ENCODE peak calls at places on chromosomes 3 and 15, in nine cellular contexts. L is iris pigment epithelial cell; A is H9; N is KG1; C is activated CD4-positive, alpha-beta T cell treated with anti-CD3 and anti-CD28 coated beads, Interleukin-2, amount 50 U/mL, for 4 hours; H is activated T-cell treated with anti-CD3 and anti-CD28 coated beads for 24 hours; Y is NCI-H2029; T is LoVo; M is GM04504. X is an unnamed sample.

GRCh38 chr3:71315431-71315830 is 268.1 kb downstream of the FOXP1 start:
- DNase-seq in L (no peak), A (no peak), N (no peak), C (no peak), H (no peak), Y (no peak), T (no peak), M (no peak), X (no peak)

GRCh38 chr3:65971281-65972252 is 67.2 kb downstream of the MAGI1 start:
- DNase-seq in L (no peak), A (no peak), N (no peak), C (no peak), H (no peak), Y (no peak), T (no peak), M (no peak), X (peak)

GRCh38 chr3:134322286-134322685 is 52.0 kb downstream of the AMOTL2 start:
- DNase-seq in L (no peak), A (no peak), N (no peak), C (no peak), H (no peak), Y (no peak), T (no peak), M (no peak), X (no peak)

GRCh38 chr15:68639926-68640600 is 61.3 kb downstream of the CORO2B start:
- DNase-seq in L (no peak), A (no peak), N (no peak), C (no peak), H (no peak), Y (no peak), T (no peak), M (no peak), X (no peak)

GRCh38 chr15:82739086-82739485 is 29.4 kb upstream of the AP3B2 start:
- DNase-seq in L (peak), A (no peak), N (no peak), C (no peak), H (no peak), Y (no peak), T (no peak), M (no peak), X (peak)

GRCh38 chr3:50474717-50475116 is 28.7 kb downstream of the CACNA2D2 start:
- DNase-seq in L (peak), A (no peak), N (no peak), C (no peak), H (no peak), Y (no peak), T (no peak), M (peak), X (peak)

GRCh38 chr15:88127477-88127799 is 129.1 kb downstream of the NTRK3 start:
- DNase-seq in L (no peak), A (no peak), N (no peak), C (no peak), H (no peak), Y (no peak), T (no peak), M (no peak), X (peak)

GRCh38 chr3:12222765-12223485 is 64.2 kb upstream of the TIMP4 start:
- DNase-seq in L (peak), A (no peak), N (no peak), C (no peak), H (no peak), Y (no peak), T (peak), M (peak), X (peak)

GRCh38 chr3:183449791-183450190 is 21.4 kb upstream of the MCF2L2 start:
- DNase-seq in L (peak), A (no peak), N (no peak), C (no peak), H (no peak), Y (no peak), T (no peak), M (no peak), X (peak)

GRCh38 chr15:100939786-100940185 is 20.6 kb downstream of the LRRK1 start:
- DNase-seq in L (no peak), A (no peak), N (no peak), C (no peak), H (no peak), Y (no peak), T (no peak), M (no peak), X (no peak)

GRCh38 chr15:28922712-28923012 is 36.9 kb downstream of the APBA2 start:
- DNase-seq in L (no peak), A (no peak), N (no peak), C (no peak), H (no peak), Y (no peak), T (no peak), M (no peak), X (no peak)

GRCh38 chr3:12822725-12823373 is 18.5 kb downstream of the RPL32 start:
- DNase-seq in L (peak), A (no peak), N (no peak), C (no peak), H (no peak), Y (no peak), T (no peak), M (no peak), X (no peak)

GRCh38 chr3:121992601-121993560 is 29.2 kb downstream of the ILDR1 start:
- DNase-seq in L (no peak), A (no peak), N (no peak), C (no peak), H (no peak), Y (no peak), T (no peak), M (no peak), X (no peak)

GRCh38 chr15:27707216-27707710 is 391.9 kb downstream of the OCA2 start:
- DNase-seq in L (no peak), A (no peak), N (no peak), C (no peak), H (no peak), Y (no peak), T (no peak), M (no peak), X (no peak)

GRCh38 chr15:68494573-68495105 is 62.7 kb upstream of the ITGA11 start:
- DNase-seq in L (no peak), A (no peak), N (no peak), C (no peak), H (no peak), Y (no peak), T (no peak), M (no peak), X (no peak)

GRCh38 chr3:53730565-53730964 is 115.7 kb downstream of the CHDH start:
- DNase-seq in L (peak), A (no peak), N (no peak), C (no peak), H (no peak), Y (peak), T (no peak), M (no peak), X (peak)

GRCh38 chr15:60751985-60752952 is 273.3 kb upstream of the ICE2 start:
- DNase-seq in L (peak), A (no peak), N (no peak), C (no peak), H (no peak), Y (no peak), T (no peak), M (no peak), X (peak)

GRCh38 chr3:187737401-187738088 is 7.7 kb downstream of the BCL6 start:
- DNase-seq in L (peak), A (peak), N (no peak), C (peak), H (peak), Y (no peak), T (peak), M (no peak), X (peak)

GRCh38 chr15:58077427-58077826 is 11.9 kb upstream of the ALDH1A2 start:
- DNase-seq in L (peak), A (no peak), N (no peak), C (no peak), H (no peak), Y (no peak), T (no peak), M (no peak), X (no peak)

GRCh38 chr15:42691770-42692169 is 45.2 kb downstream of the CDAN1 start:
- DNase-seq in L (no peak), A (no peak), N (no peak), C (no peak), H (no peak), Y (no peak), T (no peak), M (no peak), X (no peak)

GRCh38 chr3:189839576-189839975 is 208.4 kb downstream of the TP63 start:
- DNase-seq in L (peak), A (no peak), N (no peak), C (no peak), H (no peak), Y (no peak), T (no peak), M (peak), X (peak)

GRCh38 chr3:175338775-175339535 is 479.8 kb downstream of the NAALADL2 start:
- DNase-seq in L (peak), A (peak), N (no peak), C (no peak), H (no peak), Y (no peak), T (peak), M (peak), X (peak)

GRCh38 chr3:139353920-139354556 is 10.2 kb downstream of the MRPS22 start:
- DNase-seq in L (peak), A (no peak), N (no peak), C (no peak), H (no peak), Y (peak), T (peak), M (peak), X (peak)

GRCh38 chr15:40281057-40281850 is 1.6 kb downstream of the ANKRD63 start:
- DNase-seq in L (no peak), A (peak), N (no peak), C (no peak), H (no peak), Y (no peak), T (no peak), M (no peak), X (no peak)

GRCh38 chr15:39192979-39193559 is 387.8 kb upstream of the THBS1 start:
- DNase-seq in L (peak), A (no peak), N (no peak), C (no peak), H (no peak), Y (no peak), T (no peak), M (no peak), X (no peak)

GRCh38 chr15:60362318-60363023 is 35.3 kb downstream of the ANXA2 start:
- DNase-seq in L (peak), A (no peak), N (no peak), C (peak), H (peak), Y (no peak), T (peak), M (peak), X (peak)

GRCh38 chr3:126131881-126132750 is 48.2 kb upstream of the SLC41A3 start:
- DNase-seq in L (no peak), A (peak), N (no peak), C (no peak), H (no peak), Y (no peak), T (no peak), M (no peak), X (no peak)

GRCh38 chr15:31435891-31436628 is 109.4 kb downstream of the KLF13 start:
- DNase-seq in L (no peak), A (no peak), N (no peak), C (peak), H (no peak), Y (no peak), T (no peak), M (no peak), X (no peak)

GRCh38 chr3:99419111-99419510 is 219.3 kb upstream of the COL8A1 start:
- DNase-seq in L (peak), A (no peak), N (no peak), C (no peak), H (no peak), Y (no peak), T (no peak), M (peak), X (peak)

GRCh38 chr3:47475029-47475569 is 642 bp downstream of the SCAP start:
- DNase-seq in L (peak), A (no peak), N (peak), C (peak), H (peak), Y (no peak), T (peak), M (peak), X (peak)

GRCh38 chr3:189824629-189825312 is 193.6 kb downstream of the TP63 start:
- DNase-seq in L (peak), A (no peak), N (no peak), C (no peak), H (no peak), Y (no peak), T (peak), M (peak), X (peak)